ENCODE peak calls at places on chromosomes 1 and 21, in ten cellular contexts. A, S, D, O, W, T, P, F, H and I are unnamed samples.

GRCh38 chr1:8404450-8405370 is 86.8 kb downstream of the SLC45A1 start:
- DNase-seq in A (no peak), S (no peak), D (no peak), O (no peak), W (no peak), T (no peak), P (no peak), F (no peak), H (no peak), I (no peak)

GRCh38 chr1:166479052-166479631 is 312.3 kb upstream of the FAM78B start:
- DNase-seq in A (no peak), S (peak; percentile 57), D (peak; percentile 18), O (peak; percentile 13), W (peak; percentile 9), T (no peak), P (peak; percentile 28), F (no peak), H (peak; percentile 37), I (peak; percentile 22)

GRCh38 chr1:236356141-236356540 is 37.9 kb upstream of the EDARADD start:
- DNase-seq in A (no peak), S (no peak), D (no peak), O (no peak), W (no peak), T (no peak), P (no peak), F (peak; percentile 15), H (no peak), I (no peak)

GRCh38 chr1:214901718-214902117 is 180.8 kb upstream of the KCNK2 start:
- DNase-seq in A (no peak), S (no peak), D (peak; percentile 90), O (no peak), W (peak; percentile 78), T (no peak), P (no peak), F (no peak), H (no peak), I (peak; percentile 74)

GRCh38 chr1:80064524-80064923 is 1058.0 kb upstream of the ADGRL4 start:
- DNase-seq in A (no peak), S (no peak), D (peak; percentile 17), O (no peak), W (peak; percentile 73), T (no peak), P (no peak), F (no peak), H (no peak), I (peak; percentile 45)

GRCh38 chr1:101000141-101000867 is 25.3 kb downstream of the DPH5 start:
- DNase-seq in A (no peak), S (no peak), D (no peak), O (no peak), W (no peak), T (no peak), P (no peak), F (no peak), H (no peak), I (no peak)

GRCh38 chr1:67371681-67372080 is 58.5 kb downstream of the SERBP1 start:
- DNase-seq in A (no peak), S (no peak), D (no peak), O (no peak), W (peak; percentile 40), T (no peak), P (no peak), F (no peak), H (no peak), I (no peak)

GRCh38 chr21:33259428-33259827 is 6.7 kb upstream of the IL10RB start:
- DNase-seq in A (no peak), S (no peak), D (peak; percentile 41), O (no peak), W (peak; percentile 63), T (no peak), P (no peak), F (no peak), H (no peak), I (no peak)

GRCh38 chr1:50139339-50139738 is 30.6 kb downstream of the ELAVL4 start:
- DNase-seq in A (no peak), S (no peak), D (no peak), O (no peak), W (no peak), T (no peak), P (no peak), F (no peak), H (no peak), I (no peak)